ENCODE peak calls at places on chromosome 6, in four cellular contexts. T, Y, U and I are unnamed samples.

GRCh38 chr6:121596441-121596840 is 161.0 kb downstream of the GJA1 start:
- DNase-seq in T (no peak), Y (no peak), U (no peak), I (no peak)

GRCh38 chr6:108473197-108473596 is 87.5 kb upstream of the FOXO3 start:
- DNase-seq in T (no peak), Y (no peak), U (no peak), I (no peak)

GRCh38 chr6:16903470-16903869 is 142.2 kb upstream of the ATXN1 start:
- DNase-seq in T (no peak), Y (peak), U (no peak), I (peak)

GRCh38 chr6:144580039-144580438 is 294.9 kb downstream of the UTRN start:
- DNase-seq in T (no peak), Y (no peak), U (no peak), I (no peak)

GRCh38 chr6:155157101-155157500 is 106.7 kb upstream of the CLDN20 start:
- DNase-seq in T (no peak), Y (no peak), U (no peak), I (no peak)

GRCh38 chr6:113732384-113732966 is 124.7 kb upstream of the MARCKS start:
- DNase-seq in T (no peak), Y (peak), U (peak), I (no peak)

GRCh38 chr6:25056130-25056529 is 120.4 kb upstream of the RIPOR2 start:
- DNase-seq in T (peak), Y (no peak), U (peak), I (peak)

GRCh38 chr6:28296520-28297060 is 15.2 kb downstream of the PGBD1 start:
- DNase-seq in T (no peak), Y (no peak), U (no peak), I (no peak)

GRCh38 chr6:160141001-160141726 is 19.5 kb downstream of the SLC22A1 start:
- DNase-seq in T (no peak), Y (peak), U (no peak), I (no peak)

GRCh38 chr6:146419576-146419975 is 124.1 kb upstream of the RAB32 start:
- DNase-seq in T (no peak), Y (no peak), U (no peak), I (no peak)

GRCh38 chr6:108807928-108808327 is 40.3 kb upstream of the ARMC2 start:
- DNase-seq in T (no peak), Y (no peak), U (no peak), I (no peak)